ENCODE peak calls at places on chromosomes 11 and 22, in seven cellular contexts. A is IMR-90, O is upper lobe of right lung, L is gastrocnemius medialis, C is left ventricle myocardium inferior, K is lower lobe of right lung, U is sigmoid colon. M is an unnamed sample.
A peak's percentile ranks its signal among the peaks of the same experiment; 100 is the strongest.

GRCh38 chr11:112073941-112074811 is at the start of the genes NKAPD1 and PIH1D2:
- DNase-seq in A (peak; percentile 88), O (peak; percentile 87), L (peak; percentile 69), C (peak; percentile 67), K (peak; percentile 77), U (peak; percentile 86), M (peak; percentile 84)

GRCh38 chr22:18154821-18155390 is 4.9 kb downstream of the USP18 start:
- DNase-seq in A (no peak), O (no peak), L (no peak), C (no peak), K (no peak), U (no peak), M (no peak)

GRCh38 chr11:83174008-83174407 is 17.1 kb downstream of the PCF11 start:
- DNase-seq in A (no peak), O (no peak), L (no peak), C (no peak), K (no peak), U (no peak), M (no peak)

GRCh38 chr11:1072116-1072820 is 2.4 kb upstream of the MUC2 start:
- DNase-seq in A (peak; percentile 71), O (peak; percentile 56), L (no peak), C (peak; percentile 17), K (peak; percentile 41), U (peak; percentile 59), M (no peak)

GRCh38 chr11:32087602-32088001 is 3.3 kb upstream of the RCN1 start:
- DNase-seq in A (peak; percentile 52), O (no peak), L (no peak), C (no peak), K (no peak), U (no peak), M (no peak)

GRCh38 chr22:30265131-30265720 is 1.4 kb downstream of the OSM start:
- DNase-seq in A (no peak), O (no peak), L (no peak), C (no peak), K (no peak), U (no peak), M (no peak)

GRCh38 chr11:106276126-106276525 is 198.7 kb downstream of the AASDHPPT start:
- DNase-seq in A (peak; percentile 33), O (no peak), L (no peak), C (no peak), K (no peak), U (no peak), M (no peak)

GRCh38 chr22:44620129-44620840 is 81.7 kb upstream of the PRR5 start:
- DNase-seq in A (peak; percentile 50), O (no peak), L (no peak), C (peak; percentile 68), K (peak; percentile 70), U (peak; percentile 76), M (no peak)

GRCh38 chr11:128482512-128483191 is 104.7 kb downstream of the ETS1 start:
- DNase-seq in A (peak; percentile 46), O (no peak), L (peak; percentile 68), C (no peak), K (no peak), U (peak; percentile 77), M (peak; percentile 65)

GRCh38 chr11:35223429-35223828 is 84.5 kb downstream of the CD44 start:
- DNase-seq in A (peak; percentile 62), O (no peak), L (no peak), C (no peak), K (no peak), U (peak; percentile 68), M (no peak)

GRCh38 chr11:5291207-5291838 is 10.4 kb downstream of the OR51B4 start:
- DNase-seq in A (peak; percentile 68), O (no peak), L (no peak), C (no peak), K (no peak), U (no peak), M (no peak)

GRCh38 chr11:91927448-91927847 is 297.2 kb upstream of the FAT3 start:
- DNase-seq in A (no peak), O (no peak), L (no peak), C (no peak), K (no peak), U (no peak), M (no peak)

GRCh38 chr22:28899199-28899853 is 16.0 kb downstream of the ZNRF3 start:
- DNase-seq in A (peak; percentile 20), O (no peak), L (no peak), C (no peak), K (no peak), U (peak; percentile 46), M (no peak)

GRCh38 chr11:128521697-128522062 is 65.7 kb downstream of the ETS1 start:
- DNase-seq in A (no peak), O (peak; percentile 71), L (no peak), C (no peak), K (peak; percentile 51), U (no peak), M (no peak)

GRCh38 chr11:706439-706956 is 467 bp downstream of the EPS8L2 start:
- DNase-seq in A (peak; percentile 36), O (no peak), L (peak; percentile 59), C (no peak), K (peak; percentile 55), U (no peak), M (no peak)

GRCh38 chr22:46578824-46579561 is 41.2 kb upstream of the GRAMD4 start:
- DNase-seq in A (peak; percentile 40), O (peak; percentile 81), L (peak; percentile 79), C (peak; percentile 71), K (peak; percentile 63), U (peak; percentile 81), M (peak; percentile 67)

GRCh38 chr22:35631597-35631996 is 14.5 kb upstream of the MB start:
- DNase-seq in A (no peak), O (peak; percentile 73), L (no peak), C (no peak), K (peak; percentile 64), U (peak; percentile 65), M (peak; percentile 64)

DNA sequence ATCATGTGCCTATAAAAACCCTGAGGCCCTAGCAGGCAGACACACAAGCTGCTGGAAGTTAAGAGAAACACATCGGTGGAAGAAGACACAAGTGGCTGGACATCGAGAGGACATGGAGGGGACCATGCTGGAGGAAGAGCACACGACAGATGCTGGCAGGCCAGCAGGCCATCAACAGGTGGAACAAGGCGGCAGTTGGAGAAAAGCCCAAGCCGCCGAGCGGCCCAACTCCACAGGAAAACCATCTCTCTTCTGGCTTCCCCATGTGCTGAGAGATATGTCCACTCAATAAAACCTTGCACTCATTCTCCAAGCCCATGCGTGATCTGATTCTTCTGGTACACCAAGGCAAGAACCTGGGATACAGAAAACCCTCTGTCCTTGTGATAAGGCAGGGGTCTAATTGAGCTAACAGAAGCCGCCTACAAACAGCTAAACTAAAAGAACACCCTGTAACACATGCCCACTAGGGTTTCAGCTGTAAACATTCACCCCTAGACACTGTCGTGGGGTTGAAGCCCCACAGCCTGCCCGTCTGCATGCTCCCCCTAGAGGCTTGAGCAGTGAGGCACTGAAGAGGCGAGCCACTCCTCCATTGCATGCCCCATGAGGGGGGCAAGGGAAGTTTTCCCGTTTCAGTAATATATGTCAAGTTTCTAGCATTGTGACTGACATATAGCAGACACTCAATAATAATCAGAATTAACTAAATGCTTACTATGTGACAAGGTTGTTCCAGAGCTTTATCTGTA is 39.0 kb upstream of the MMP20 start:
- DNase-seq in A (no peak), O (no peak), L (no peak), C (no peak), K (no peak), U (no peak), M (no peak)
- TF ChIP-seq CTCF in A (peak; percentile 35), O (no peak), L (no peak), C (no peak), K (peak; percentile 11), U (no peak), M (no peak)

DNA sequence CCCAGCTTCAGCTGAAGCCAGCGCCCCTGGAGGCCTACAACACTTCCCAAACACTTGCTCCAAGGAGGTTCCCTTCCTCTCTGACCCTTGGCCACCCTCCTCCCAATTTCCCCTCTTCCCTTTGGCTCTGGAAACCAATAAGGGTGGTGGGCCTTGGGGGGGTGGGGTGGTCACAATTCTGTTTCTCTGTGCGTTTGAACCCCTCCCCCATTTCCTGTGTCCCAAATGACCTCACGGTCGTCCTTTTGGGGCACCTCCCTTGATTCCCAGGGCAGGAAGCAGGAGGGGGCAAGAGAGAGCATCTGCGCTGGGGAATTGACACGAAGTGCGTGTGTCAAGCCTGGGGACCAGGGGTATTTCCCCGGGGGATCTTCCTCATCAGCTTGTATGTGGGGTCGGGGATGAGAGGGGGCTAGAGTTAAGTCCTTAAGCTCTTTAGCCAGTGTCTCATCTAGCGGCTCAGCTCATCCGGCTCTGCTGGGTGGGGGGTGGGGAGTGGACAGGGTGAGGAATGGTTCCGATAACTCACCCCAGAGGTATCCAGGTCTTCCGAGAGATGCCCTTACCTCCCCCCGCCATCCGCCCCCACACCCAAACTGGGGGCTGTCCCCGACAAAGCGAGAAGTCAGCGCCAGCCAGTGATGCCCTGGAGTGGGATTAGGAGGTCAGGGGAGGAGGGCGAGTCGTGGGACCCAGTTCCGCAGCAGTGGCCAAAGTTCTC is 629 bp downstream of the ESAM start:
- DNase-seq in A (no peak), O (peak; percentile 66), L (no peak), C (peak; percentile 37), K (no peak), U (no peak), M (no peak)
- H3K4me3 ChIP-seq in A (no peak overlapping the region), O (peak overlapping the region; percentile 73), L (peak overlapping the region; percentile 67), C (peak overlapping the region; percentile 82), K (peak overlapping the region; percentile 66), U (peak overlapping the region; percentile 41), M (peak overlapping the region; percentile 77)

GRCh38 chr11:71442880-71443279 is 5.3 kb downstream of the DHCR7 start:
- DNase-seq in A (no peak), O (no peak), L (no peak), C (no peak), K (no peak), U (peak; percentile 13), M (no peak)
- H3K36me3 ChIP-seq in A (peaks cover 27% of the 10 kb centered on the region), O (peaks cover 31% of the 10 kb centered on the region), L (peaks cover 34% of the 10 kb centered on the region), C (peaks cover 82% of the 10 kb centered on the region), K (peaks cover 51% of the 10 kb centered on the region), U (no peaks in the 10 kb centered on the region), M (peaks cover 63% of the 10 kb centered on the region)

GRCh38 chr11:10414181-10414580 is 40.9 kb upstream of the AMPD3 start:
- DNase-seq in A (no peak), O (no peak), L (no peak), C (no peak), K (no peak), U (no peak), M (no peak)

GRCh38 chr11:10410844-10411200 is 44.2 kb upstream of the AMPD3 start:
- DNase-seq in A (no peak), O (no peak), L (no peak), C (no peak), K (no peak), U (no peak), M (no peak)

GRCh38 chr11:10414659-10415058 is 40.4 kb upstream of the AMPD3 start:
- DNase-seq in A (peak; percentile 21), O (no peak), L (peak; percentile 60), C (peak; percentile 52), K (peak; percentile 68), U (peak; percentile 80), M (peak; percentile 82)

GRCh38 chr11:10412266-10412665 is 42.8 kb upstream of the AMPD3 start:
- DNase-seq in A (no peak), O (no peak), L (no peak), C (no peak), K (no peak), U (no peak), M (no peak)

DNA sequence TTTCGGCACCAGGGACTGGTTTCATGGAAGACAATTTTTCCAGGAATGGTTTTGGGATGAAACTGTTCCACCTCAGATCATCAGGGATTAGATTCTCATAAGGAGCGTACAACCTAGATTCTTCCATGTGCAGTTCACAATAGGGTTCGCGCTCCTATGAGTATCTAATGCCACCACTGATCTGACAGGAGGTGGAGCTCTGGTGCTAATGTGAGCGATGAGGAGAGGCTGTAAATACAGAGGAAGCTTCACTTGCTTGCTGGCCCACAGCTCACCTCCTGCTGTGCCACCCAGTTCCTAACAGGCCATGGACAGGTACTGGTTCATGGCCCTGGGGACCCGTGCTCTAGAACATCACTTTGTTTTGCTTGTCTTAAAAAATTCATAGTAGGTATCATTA is 41.8 kb upstream of the AMPD3 start:
- DNase-seq in A (peak; percentile 22), O (no peak), L (peak; percentile 61), C (no peak), K (no peak), U (no peak), M (no peak)
- TF ChIP-seq CTCF in A (peak; percentile 30), O (peak; percentile 19), L (no peak), C (peak; percentile 26), K (peak; percentile 12), U (no peak), M (no peak)